ENCODE peak calls at places on chromosome 4, in six cellular contexts. Y is pancreas, P is lower lobe of right lung, I is GM12878, W is GM23338, O is colonic mucosa. L is an unnamed sample. For H3K4me1 and H3K36me3, the result is how much of the 10 kb centered on the place peaks cover.

GRCh38 chr4:102612824-102613366 is 111.7 kb downstream of the NFKB1 start:
- DNase-seq in O (no peak), P (no peak), Y (no peak), W (no peak), I (no peak), L (no peak)

GRCh38 chr4:184280591-184281071 is 63.0 kb upstream of the ENPP6 start:
- DNase-seq in Y (no peak), I (peak), O (no peak), W (no peak), P (no peak), L (no peak)

GRCh38 chr4:2009651-2010233 is 968 bp upstream of the NELFA start:
- DNase-seq in I (no peak), W (peak), P (peak), O (peak), Y (peak), L (peak)

GRCh38 chr4:3484057-3484973 is 21.2 kb downstream of the DOK7 start:
- DNase-seq in W (no peak), Y (no peak), P (no peak), I (no peak), O (peak), L (no peak)

GRCh38 chr4:71251266-71251665 is 87.6 kb upstream of the SLC4A4 start:
- DNase-seq in P (no peak), Y (no peak), O (no peak), W (no peak), I (no peak), L (no peak)

GRCh38 chr4:55931833-55932232 is 16.9 kb upstream of the CEP135 start:
- DNase-seq in Y (no peak), O (no peak), P (no peak), I (no peak), W (no peak), L (no peak)

GRCh38 chr4:148057425-148058020 is 325.6 kb downstream of the ARHGAP10 start:
- DNase-seq in I (peak), W (no peak), Y (no peak), P (no peak), O (no peak), L (no peak)

GRCh38 chr4:140568507-140569306 is at the start of gene UCP1:
- DNase-seq in I (no peak), P (peak), O (peak), Y (peak), W (peak), L (peak)

GRCh38 chr4:70505152-70505748 is 13.1 kb upstream of the AMTN start:
- DNase-seq in W (peak), P (peak), O (peak), Y (peak), I (no peak), L (peak)

GRCh38 chr4:7431696-7432530 is 2.8 kb downstream of the PSAPL1 start:
- DNase-seq in Y (no peak), W (no peak), O (no peak), P (peak), I (no peak), L (no peak)

GRCh38 chr4:169071781-169072180 is 61.7 kb upstream of the CBR4 start:
- DNase-seq in W (no peak), Y (no peak), O (no peak), I (no peak), P (no peak), L (no peak)

GRCh38 chr4:127783971-127784519 is 1.9 kb downstream of the HSPA4L start:
- DNase-seq in Y (no peak), I (no peak), W (no peak), P (no peak), O (no peak), L (no peak)

GRCh38 chr4:46844325-46844917 is 64.6 kb downstream of the COX7B2 start:
- DNase-seq in Y (peak), I (peak), W (peak), P (no peak), O (peak), L (peak)

GRCh38 chr4:148302416-148302815 is 139.8 kb downstream of the NR3C2 start:
- DNase-seq in P (no peak), I (no peak), Y (no peak), W (no peak), O (no peak), L (no peak)

GRCh38 chr4:167143018-167143417 is 91.3 kb downstream of the SPOCK3 start:
- DNase-seq in I (no peak), P (no peak), W (no peak), Y (no peak), O (no peak), L (no peak)

GRCh38 chr4:105966046-105966445 is 70.8 kb downstream of the NPNT start:
- DNase-seq in Y (no peak), W (peak), O (no peak), I (no peak), P (no peak), L (no peak)

GRCh38 chr4:95363966-95364365 is 184.8 kb downstream of the UNC5C start:
- DNase-seq in P (no peak), Y (no peak), O (no peak), I (no peak), W (no peak), L (no peak)

GRCh38 chr4:155371432-155372043 is 5.2 kb downstream of the MAP9 start:
- DNase-seq in I (no peak), O (no peak), W (peak), P (no peak), Y (no peak), L (no peak)

GRCh38 chr4:11783588-11783987 is 354.9 kb upstream of the HS3ST1 start:
- DNase-seq in W (no peak), Y (no peak), P (no peak), O (no peak), I (no peak), L (no peak)

GRCh38 chr4:111064342-111064993 is 441.6 kb upstream of the PITX2 start:
- DNase-seq in O (no peak), I (peak), W (peak), Y (no peak), P (no peak), L (no peak)

GRCh38 chr4:3372933-3373465 is 68.8 kb upstream of the HGFAC start:
- DNase-seq in P (peak), W (no peak), Y (no peak), I (peak), O (peak), L (no peak)

GRCh38 chr4:147518846-147519767 is 38.2 kb downstream of the EDNRA start:
- DNase-seq in W (peak), I (peak), O (peak), Y (peak), P (peak), L (peak)

GRCh38 chr4:41939016-41939623 is 3.9 kb downstream of the TMEM33 start:
- DNase-seq in P (no peak), O (no peak), W (peak), Y (no peak), I (no peak), L (no peak)

GRCh38 chr4:110503588-110504435 is 27.9 kb downstream of the ENPEP start:
- DNase-seq in I (no peak), W (no peak), Y (no peak), O (no peak), P (no peak), L (no peak)

GRCh38 chr4:4182835-4183568 is 43.7 kb downstream of the OTOP1 start:
- DNase-seq in O (no peak), P (no peak), I (no peak), W (peak), Y (peak), L (peak)

GRCh38 chr4:8739820-8740665 is 131.6 kb downstream of the HMX1 start:
- DNase-seq in I (no peak), O (no peak), P (peak), Y (no peak), W (no peak), L (no peak)

GRCh38 chr4:112082954-112083586 is 62.2 kb upstream of the FAM241A start:
- DNase-seq in I (no peak), Y (no peak), O (peak), W (no peak), P (no peak), L (no peak)

GRCh38 chr4:75490155-75490554 is 24.0 kb downstream of the RCHY1 start:
- DNase-seq in Y (no peak), I (no peak), O (no peak), P (no peak), W (peak), L (no peak)
- TF ChIP-seq CTCF in Y (no peak), I (no peak), O (peak), P (peak), W (peak), L (peak)

GRCh38 chr4:163736876-163737275 is 242.4 kb downstream of the TMA16 start:
- DNase-seq in I (no peak), P (no peak), W (no peak), Y (no peak), O (no peak), L (no peak)
- H3K4me1 ChIP-seq in I (under half), P (under half), W (under half), Y (under half), O (under half), L (under half)

GRCh38 chr4:17584502-17585213 is 7.7 kb downstream of the LAP3 start:
- DNase-seq in P (no peak), O (no peak), I (no peak), W (peak), Y (no peak), L (no peak)

GRCh38 chr4:17583944-17584343 is 6.9 kb downstream of the LAP3 start:
- DNase-seq in P (no peak), I (no peak), O (no peak), W (no peak), Y (no peak), L (no peak)

GRCh38 chr4:17589355-17589754 is 12.4 kb downstream of the LAP3 start:
- DNase-seq in P (no peak), O (no peak), W (no peak), I (no peak), Y (no peak), L (no peak)

GRCh38 chr4:17587094-17587822 is 10.3 kb downstream of the LAP3 start:
- DNase-seq in I (no peak), O (no peak), Y (no peak), P (no peak), W (no peak), L (no peak)
- H3K36me3 ChIP-seq in I (half or more), O (under half), Y (under half), P (half or more), W (under half), L (half or more)

DNA sequence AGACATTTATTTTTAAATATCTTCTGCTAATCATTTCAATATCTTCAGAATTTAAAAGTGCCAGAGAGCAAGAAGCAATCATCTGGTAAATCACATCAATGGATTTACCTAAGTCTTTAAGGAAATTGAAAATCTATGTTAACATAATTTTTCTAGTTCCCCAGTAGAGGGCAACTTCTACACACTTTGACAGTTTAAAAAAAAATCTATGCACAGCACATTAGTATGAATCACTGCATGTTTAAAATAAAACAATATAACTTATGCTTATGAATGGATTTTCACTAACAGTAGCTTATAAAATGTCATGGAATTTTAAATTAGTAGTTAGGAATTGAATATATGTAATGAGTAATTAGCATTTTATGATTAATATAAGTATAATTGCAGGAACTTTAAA is 126.5 kb downstream of the REELD1 start:
- DNase-seq in P (no peak), Y (no peak), I (no peak), W (peak), O (no peak), L (no peak)
- TF ChIP-seq CTCF in P (peak), Y (no peak), I (peak), W (peak), O (no peak), L (peak)

DNA sequence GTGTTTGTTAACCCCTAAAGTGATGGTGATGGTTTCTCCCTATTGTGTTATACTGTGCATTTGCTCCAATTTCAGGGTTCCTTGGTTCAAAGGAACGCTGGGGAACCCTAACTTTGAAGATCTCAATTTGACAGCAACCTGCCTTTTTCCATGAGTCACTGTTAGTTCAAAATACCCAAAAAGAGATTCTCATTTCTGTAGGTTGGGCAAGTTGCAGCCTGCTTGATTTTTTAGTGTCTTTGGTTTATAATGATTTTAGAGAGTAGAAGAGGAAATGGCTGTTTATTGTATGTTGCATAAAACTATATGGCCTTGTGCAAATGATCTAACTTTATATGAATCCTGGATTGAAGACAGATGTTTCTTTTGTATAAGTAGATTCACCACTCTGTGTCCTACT is 23.1 kb downstream of the GAB1 start:
- DNase-seq in W (no peak), O (no peak), P (no peak), Y (no peak), I (no peak), L (no peak)
- H3K4me1 ChIP-seq in W (half or more), O (under half), P (half or more), Y (half or more), I (under half), L (under half)

GRCh38 chr4:88043586-88044340 is 36.3 kb downstream of the PKD2 start:
- DNase-seq in O (no peak), Y (no peak), I (no peak), P (no peak), W (no peak), L (no peak)

GRCh38 chr4:88040707-88041106 is 33.3 kb downstream of the PKD2 start:
- DNase-seq in I (no peak), P (no peak), O (no peak), W (no peak), Y (no peak), L (no peak)

GRCh38 chr4:88041626-88042025 is 34.2 kb downstream of the PKD2 start:
- DNase-seq in Y (peak), W (no peak), I (no peak), O (no peak), P (no peak), L (no peak)

GRCh38 chr4:88037936-88038335 is 30.5 kb downstream of the PKD2 start:
- DNase-seq in I (no peak), W (no peak), P (no peak), O (no peak), Y (no peak), L (no peak)

DNA sequence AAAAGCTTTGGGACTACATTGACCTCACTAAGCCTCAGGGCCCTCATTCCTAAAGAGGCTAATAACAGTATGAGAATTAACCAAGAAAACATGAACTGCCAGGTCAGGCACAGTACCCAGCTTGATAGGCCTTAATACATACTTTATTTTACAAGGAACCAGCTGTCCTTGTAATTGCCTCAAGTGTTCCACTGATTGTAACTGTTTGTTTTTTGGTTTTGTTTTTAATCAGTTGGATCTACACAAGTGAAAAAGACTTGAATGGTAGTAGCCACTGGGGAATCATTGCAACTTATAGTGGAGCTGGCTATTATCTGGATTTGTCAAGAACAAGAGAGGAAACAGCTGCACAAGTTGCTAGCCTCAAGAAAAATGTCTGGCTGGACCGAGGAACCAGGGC is 35.6 kb downstream of the PKD2 start:
- DNase-seq in Y (no peak), P (no peak), O (no peak), I (no peak), W (no peak), L (no peak)
- H3K36me3 ChIP-seq in Y (under half), P (half or more), O (under half), I (under half), W (half or more), L (under half)

DNA sequence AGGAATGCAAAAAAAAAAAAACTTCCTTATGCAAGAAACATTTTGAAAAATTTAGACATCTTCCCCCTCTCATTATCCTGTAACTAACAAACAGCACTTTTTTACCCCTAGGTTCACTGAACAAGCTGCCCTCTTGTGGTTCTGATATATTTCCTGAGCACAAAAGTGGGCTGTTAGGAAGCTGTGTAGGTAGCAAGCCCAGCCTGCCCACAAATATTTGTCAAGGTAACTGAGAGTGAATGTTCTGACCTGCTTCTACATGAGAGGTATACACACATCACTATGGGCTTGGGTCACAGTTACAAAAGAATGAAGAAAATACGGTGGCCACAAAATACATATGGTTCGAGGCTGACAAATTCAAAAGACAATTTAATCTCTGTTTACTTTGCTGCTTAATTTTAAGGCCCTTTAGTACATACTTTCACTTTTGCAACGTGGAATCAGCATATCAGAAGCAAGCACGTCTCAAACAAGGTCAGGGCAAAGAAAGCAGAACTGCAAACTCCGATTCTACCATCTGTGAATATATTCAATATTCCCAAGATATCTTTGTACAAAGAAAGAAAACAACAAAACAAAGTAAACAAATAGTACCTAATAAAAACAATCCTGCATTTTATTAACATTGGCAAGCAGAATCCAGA is 78.6 kb downstream of the RBM47 start:
- DNase-seq in Y (peak), O (peak), W (peak), P (no peak), I (peak), L (no peak)
- TF ChIP-seq CTCF in Y (no peak), O (peak), W (peak), P (peak), I (peak), L (peak)

GRCh38 chr4:66946761-66947160 is 598.5 kb downstream of the CENPC start:
- DNase-seq in P (no peak), W (no peak), I (no peak), Y (no peak), O (no peak), L (no peak)
- H3K4me1 ChIP-seq in P (under half), W (under half), I (under half), Y (under half), O (under half), L (under half)

GRCh38 chr4:271492-272103 is 33.7 kb downstream of the ZNF732 start:
- DNase-seq in P (no peak), W (no peak), I (no peak), O (no peak), Y (no peak), L (no peak)
- H3K36me3 ChIP-seq in P (under half), W (half or more), I (under half), O (under half), Y (under half), L (under half)